ENCODE peak calls at places on chromosomes 12 and 14, in four cellular contexts. P is hypothalamus, D is head of caudate nucleus, O is amygdala. V is an unnamed sample.

GRCh38 chr12:119791453-119791852 is 85.7 kb downstream of the CIT start:
- DNase-seq in P (no peak), D (no peak), O (no peak), V (no peak)

GRCh38 chr14:50775357-50775756 is 55.6 kb downstream of the NIN start:
- DNase-seq in P (no peak), D (no peak), O (no peak), V (no peak)

GRCh38 chr14:91889477-91890211 is 22.3 kb upstream of the TC2N start:
- DNase-seq in P (no peak), D (peak), O (peak), V (no peak)

GRCh38 chr14:95463173-95463901 is 53.1 kb downstream of the SYNE3 start:
- DNase-seq in P (no peak), D (no peak), O (no peak), V (no peak)

GRCh38 chr12:14834502-14834901 is 8.8 kb downstream of the ART4 start:
- DNase-seq in P (no peak), D (no peak), O (no peak), V (no peak)

GRCh38 chr14:53663709-53664108 is 292.9 kb downstream of the BMP4 start:
- DNase-seq in P (no peak), D (no peak), O (no peak), V (peak)

GRCh38 chr12:104285740-104286537 is 17.6 kb upstream of the EID3 start:
- DNase-seq in P (no peak), D (no peak), O (no peak), V (no peak)

GRCh38 chr12:53223391-53224267 is 8.4 kb downstream of the RARG start:
- DNase-seq in P (no peak), D (no peak), O (peak), V (peak)

GRCh38 chr12:57893460-57894353 is 47.2 kb upstream of the CTDSP2 start:
- DNase-seq in P (peak), D (peak), O (peak), V (peak)

GRCh38 chr14:23406244-23406643 is 1.8 kb downstream of the MYH6 start:
- DNase-seq in P (no peak), D (no peak), O (no peak), V (peak)

GRCh38 chr12:14256555-14257169 is 108.8 kb upstream of the ATF7IP start:
- DNase-seq in P (no peak), D (peak), O (peak), V (peak)

GRCh38 chr12:94553130-94553519 is 93.5 kb upstream of the CEP83 start:
- DNase-seq in P (no peak), D (peak), O (no peak), V (peak)

GRCh38 chr12:127998936-127999467 is 268.0 kb upstream of the TMEM132C start:
- DNase-seq in P (no peak), D (no peak), O (no peak), V (no peak)